ENCODE peak calls at places on chromosomes 4 and X, in six cellular contexts. N, L, C, K, U and V are unnamed samples.
A peak's percentile ranks its signal among the peaks of the same experiment; 100 is the strongest.

GRCh38 chr4:579543-580175 is 3.6 kb upstream of the TMEM271 start:
- DNase-seq in C (no peak), N (no peak), U (no peak), K (no peak), L (no peak), V (no peak)

GRCh38 chrX:148501121-148502066 is 977 bp downstream of the AFF2 start:
- DNase-seq in K (peak; percentile 51), L (peak; percentile 9), C (no peak), N (peak; percentile 1), U (peak; percentile 15), V (no peak)

GRCh38 chr4:85477538-85477937 is 2.6 kb downstream of the ARHGAP24 start:
- DNase-seq in C (no peak), N (no peak), U (no peak), L (peak; percentile 35), K (no peak), V (no peak)

GRCh38 chr4:116143221-116143620 is 942.2 kb downstream of the TRAM1L1 start:
- DNase-seq in L (no peak), U (no peak), C (no peak), K (no peak), N (no peak), V (no peak)

GRCh38 chr4:165873298-165874071 is 448 bp downstream of the TLL1 start:
- DNase-seq in U (peak; percentile 37), C (no peak), N (no peak), K (no peak), L (peak; percentile 23), V (no peak)

GRCh38 chrX:76127341-76127740 is 45.5 kb upstream of the PBDC1 start:
- DNase-seq in L (no peak), K (no peak), C (no peak), U (no peak), N (no peak), V (no peak)

GRCh38 chr4:126850286-126850685 is 782.5 kb upstream of the INTU start:
- DNase-seq in N (no peak), C (no peak), U (no peak), K (no peak), L (no peak), V (peak; percentile 36)

GRCh38 chrX:47129879-47130358 is 14.6 kb downstream of the NDUFB11 start:
- DNase-seq in L (no peak), C (no peak), U (no peak), K (no peak), N (no peak), V (no peak)

GRCh38 chr4:54063737-54064316 is 578 bp downstream of the CHIC2 start:
- DNase-seq in N (peak; percentile 9), L (peak; percentile 60), K (peak; percentile 73), U (peak; percentile 16), C (peak; percentile 9), V (peak; percentile 16)